ENCODE peak calls at places on chromosomes 13 and 19, in four cellular contexts. K is CD8-positive, alpha-beta T cell; C is sigmoid colon; Z is left ventricle myocardium inferior. E is an unnamed sample.

GRCh38 chr19:38849147-38849745 is 540 bp downstream of the HNRNPL start:
- DNase-seq in K (peak; percentile 97), C (peak; percentile 99), Z (peak; percentile 97), E (peak; percentile 99)

GRCh38 chr13:76868451-76868850 is 17.8 kb downstream of the KCTD12 start:
- DNase-seq in K (no peak), C (no peak), Z (no peak), E (no peak)

GRCh38 chr13:76438050-76438449 is 448.2 kb downstream of the KCTD12 start:
- DNase-seq in K (no peak), C (no peak), Z (no peak), E (no peak)

GRCh38 chr13:69565334-69565733 is 542.3 kb upstream of the ATXN8OS start:
- DNase-seq in K (no peak), C (no peak), Z (no peak), E (no peak)

GRCh38 chr13:72104656-72105180 is 237.7 kb upstream of the DACH1 start:
- DNase-seq in K (no peak), C (no peak), Z (no peak), E (no peak)

GRCh38 chr13:99980201-99981114 is 1.1 kb upstream of the ZIC2 start:
- DNase-seq in K (peak; percentile 44), C (no peak), Z (peak; percentile 61), E (peak; percentile 90)

GRCh38 chr19:38093154-38093553 is 130.9 kb downstream of the DPF1 start:
- DNase-seq in K (no peak), C (no peak), Z (no peak), E (no peak)

GRCh38 chr19:15292847-15293582 is 39.3 kb downstream of the BRD4 start:
- DNase-seq in K (no peak), C (no peak), Z (no peak), E (no peak)

GRCh38 chr19:8698433-8699063 is at the start of gene ACTL9:
- DNase-seq in K (no peak), C (no peak), Z (no peak), E (no peak)

GRCh38 chr13:66313408-66313807 is 916.7 kb downstream of the PCDH9 start:
- DNase-seq in K (no peak), C (no peak), Z (no peak), E (no peak)

GRCh38 chr13:79989251-79989661 is 351.7 kb downstream of the SPRY2 start:
- DNase-seq in K (no peak), C (no peak), Z (no peak), E (no peak)

GRCh38 chr13:42064259-42064658 is 15.8 kb downstream of the DGKH start:
- DNase-seq in K (no peak), C (no peak), Z (no peak), E (no peak)

GRCh38 chr13:51240178-51240577 is 18.0 kb downstream of the FAM124A start:
- DNase-seq in K (no peak), C (no peak), Z (no peak), E (no peak)

GRCh38 chr19:16435238-16435911 is 36.4 kb downstream of the EPS15L1 start:
- DNase-seq in K (peak; percentile 35), C (peak; percentile 94), Z (peak; percentile 40), E (no peak)

GRCh38 chr13:40453666-40454030 is 212.8 kb downstream of the FOXO1 start:
- DNase-seq in K (no peak), C (no peak), Z (no peak), E (no peak)

GRCh38 chr19:48511800-48512503 is at the start of gene LMTK3:
- DNase-seq in K (peak; percentile 85), C (no peak), Z (no peak), E (no peak)

GRCh38 chr19:23406716-23407115 is 11.4 kb upstream of the ZNF91 start:
- DNase-seq in K (no peak), C (no peak), Z (no peak), E (no peak)

GRCh38 chr19:7515091-7515470 is 822 bp upstream of the ZNF358 start:
- DNase-seq in K (no peak), C (peak; percentile 92), Z (no peak), E (peak; percentile 84)

GRCh38 chr19:7516878-7517277 is 975 bp downstream of the ZNF358 start:
- DNase-seq in K (no peak), C (peak; percentile 64), Z (no peak), E (no peak)

GRCh38 chr19:7513809-7514642 is 1.9 kb upstream of the ZNF358 start:
- DNase-seq in K (no peak), C (no peak), Z (no peak), E (no peak)

GRCh38 chr19:7516281-7516862 is 469 bp downstream of the ZNF358 start:
- DNase-seq in K (no peak), C (peak; percentile 69), Z (no peak), E (peak; percentile 54)

GRCh38 chr19:7515471-7516226 is at the start of gene ZNF358:
- DNase-seq in K (peak; percentile 25), C (peak; percentile 88), Z (peak; percentile 85), E (peak; percentile 85)
- H3K27ac ChIP-seq in K (no peak within 1 kb of the TSS), C (peak within 1 kb of the TSS; percentile 96), Z (peak within 1 kb of the TSS; percentile 94), E (peak within 1 kb of the TSS; percentile 99)

DNA sequence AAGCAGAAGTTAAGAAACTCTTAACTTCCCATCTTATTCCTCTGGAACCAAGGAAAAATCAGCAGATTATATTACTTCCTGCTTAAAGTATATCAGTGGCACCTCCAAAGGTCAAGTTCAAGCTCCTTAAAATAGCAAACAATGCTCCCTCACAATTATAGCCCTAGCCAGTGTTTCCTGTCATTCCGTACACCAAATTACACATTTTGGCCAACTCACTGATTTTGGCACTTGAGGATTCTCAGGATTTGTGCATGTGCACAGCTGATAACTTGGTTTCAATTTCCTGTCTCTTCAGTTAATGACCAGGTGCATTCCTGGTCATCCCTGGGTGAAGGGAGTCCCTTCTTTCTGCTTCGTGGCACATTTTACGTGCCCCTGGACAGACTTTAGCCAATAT is 42.0 kb downstream of the TPP2 start:
- DNase-seq in K (no peak), C (no peak), Z (no peak), E (no peak)
- H3K36me3 ChIP-seq in K (peaks cover 81% of the 10 kb centered on the region), C (peaks cover 94% of the 10 kb centered on the region), Z (peaks cover 99% of the 10 kb centered on the region), E (peaks cover 19% of the 10 kb centered on the region)

GRCh38 chr19:43839139-43839538 is 12.0 kb downstream of the ZNF283 start:
- DNase-seq in K (no peak), C (no peak), Z (no peak), E (no peak)
- H3K9me3 ChIP-seq in K (peaks cover 38% of the 10 kb centered on the region), C (peaks cover 73% of the 10 kb centered on the region), Z (peaks cover 100% of the 10 kb centered on the region), E (peaks cover 26% of the 10 kb centered on the region)

GRCh38 chr13:33493672-33494365 is 208.3 kb upstream of the STARD13 start:
- DNase-seq in K (no peak), C (no peak), Z (no peak), E (no peak)
- H3K27ac ChIP-seq in K (no peak overlapping the region), C (no peak overlapping the region), Z (peak overlapping the region; percentile 81), E (peak overlapping the region; percentile 2)

GRCh38 chr19:18537431-18537830 is 5.9 kb downstream of the FKBP8 start:
- DNase-seq in K (no peak), C (no peak), Z (no peak), E (no peak)
- H3K36me3 ChIP-seq in K (peaks cover 27% of the 10 kb centered on the region), C (peaks cover 85% of the 10 kb centered on the region), Z (peaks cover 79% of the 10 kb centered on the region), E (peaks cover 13% of the 10 kb centered on the region)

GRCh38 chr19:52880895-52881389 is 16.5 kb downstream of the ZNF320 start:
- DNase-seq in K (no peak), C (no peak), Z (no peak), E (no peak)
- H3K9me3 ChIP-seq in K (peaks cover 31% of the 10 kb centered on the region), C (peaks cover 5% of the 10 kb centered on the region), Z (peaks cover 52% of the 10 kb centered on the region), E (peaks cover 11% of the 10 kb centered on the region)

DNA sequence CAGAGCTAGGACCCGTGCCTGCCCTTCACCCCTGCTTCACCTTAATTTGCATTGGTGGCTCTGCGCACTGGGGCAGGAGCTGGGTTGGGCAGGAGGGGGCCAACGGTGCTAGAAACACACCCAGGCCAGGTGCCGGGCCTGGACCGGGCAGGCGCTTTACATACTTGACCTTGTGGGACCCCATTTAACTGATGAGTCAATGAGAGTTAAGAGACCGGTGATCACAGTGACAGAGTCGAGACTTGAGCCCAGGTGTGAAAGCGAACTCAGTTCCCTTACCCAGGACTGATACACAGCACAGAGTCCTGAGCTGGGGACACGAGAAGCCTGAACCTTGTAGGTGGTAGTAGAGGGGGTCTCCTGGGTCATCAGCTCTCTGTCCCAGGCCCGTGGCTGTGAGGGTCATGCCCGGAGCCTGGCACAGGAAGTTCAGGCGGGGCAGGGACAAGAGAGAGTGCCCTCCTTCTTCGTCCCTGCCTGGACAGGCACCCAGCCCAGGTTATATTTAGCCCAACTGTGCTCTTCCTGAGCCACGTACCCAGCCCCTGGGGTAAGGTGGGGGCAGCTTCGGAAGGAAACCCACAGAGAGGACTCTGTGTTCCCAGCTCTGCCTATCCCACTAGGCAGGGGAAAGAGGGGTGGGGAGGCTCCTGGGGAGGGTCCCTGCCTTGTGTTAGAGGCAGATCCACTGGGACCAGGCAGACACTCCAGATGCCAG is 1.9 kb downstream of the PRX start:
- DNase-seq in K (no peak), C (no peak), Z (peak; percentile 70), E (no peak)
- H3K27ac ChIP-seq in K (no peak overlapping the region), C (no peak overlapping the region), Z (peak overlapping the region; percentile 96), E (no peak overlapping the region)